ENCODE peak calls at places on chromosomes 6 and 20, in seven cellular contexts. V is GM23338, N is HepG2, O is OCI-LY7, C is PC-3, B is mammary epithelial cell, X is hepatocyte. S is an unnamed sample. For H3K79me2, the result is how much of the 10 kb centered on the place peaks cover.

GRCh38 chr20:46214831-46215488 is 93.3 kb downstream of the CDH22 start:
- DNase-seq in V (no peak), N (no peak), O (no peak), C (peak), B (no peak), X (no peak), S (no peak)

GRCh38 chr6:53850527-53850926 is 55.7 kb downstream of the LRRC1 start:
- DNase-seq in V (no peak), N (no peak), O (no peak), C (no peak), B (no peak), X (no peak), S (no peak)

GRCh38 chr6:156794963-156795362 is 17.8 kb downstream of the ARID1B start:
- DNase-seq in V (no peak), N (no peak), O (no peak), C (no peak), B (no peak), X (no peak), S (no peak)

GRCh38 chr6:77965449-77965848 is 312.6 kb downstream of the MEI4 start:
- DNase-seq in V (no peak), N (no peak), O (no peak), C (no peak), B (no peak), X (no peak), S (no peak)

GRCh38 chr6:137811121-137811911 is 55.7 kb upstream of the TNFAIP3 start:
- DNase-seq in V (peak), N (peak), O (peak), C (peak), B (peak), X (peak), S (peak)

GRCh38 chr6:20640181-20640580 is 105.9 kb downstream of the CDKAL1 start:
- DNase-seq in V (no peak), N (no peak), O (no peak), C (no peak), B (no peak), X (no peak), S (no peak)

GRCh38 chr6:166206066-166206465 is 38.4 kb upstream of the TBXT start:
- DNase-seq in V (no peak), N (no peak), O (no peak), C (peak), B (no peak), X (no peak), S (peak)

GRCh38 chr6:42166444-42167141 is 6.6 kb upstream of the GUCA1A start:
- DNase-seq in V (peak), N (peak), O (peak), C (peak), B (peak), X (peak), S (peak)

GRCh38 chr6:5723905-5724691 is 282.6 kb downstream of the NRN1 start:
- DNase-seq in V (no peak), N (no peak), O (peak), C (no peak), B (no peak), X (no peak), S (no peak)

GRCh38 chr6:27318973-27319372 is 6.9 kb upstream of the POM121L2 start:
- DNase-seq in V (peak), N (no peak), O (no peak), C (no peak), B (no peak), X (no peak), S (no peak)

GRCh38 chr6:81787313-81788068 is 35.0 kb upstream of the TENT5A start:
- DNase-seq in V (no peak), N (peak), O (no peak), C (peak), B (peak), X (no peak), S (peak)

GRCh38 chr6:135183532-135184440 is 2.7 kb downstream of the MYB start:
- DNase-seq in V (peak), N (peak), O (peak), C (peak), B (peak), X (peak), S (peak)

GRCh38 chr6:21005816-21006553 is 471.7 kb downstream of the CDKAL1 start:
- DNase-seq in V (no peak), N (peak), O (no peak), C (peak), B (peak), X (peak), S (peak)

GRCh38 chr6:136880748-136881460 is 41.2 kb upstream of the SLC35D3 start:
- DNase-seq in V (peak), N (no peak), O (no peak), C (no peak), B (no peak), X (no peak), S (no peak)

GRCh38 chr20:47972916-47973309 is 187.6 kb upstream of the SULF2 start:
- DNase-seq in V (no peak), N (no peak), O (no peak), C (no peak), B (no peak), X (no peak), S (no peak)

GRCh38 chr6:52574709-52575489 is 2.0 kb downstream of the TRAM2 start:
- DNase-seq in V (no peak), N (no peak), O (no peak), C (no peak), B (no peak), X (peak), S (peak)

GRCh38 chr20:5780233-5781217 is 30.3 kb downstream of the SHLD1 start:
- DNase-seq in V (no peak), N (no peak), O (no peak), C (peak), B (peak), X (no peak), S (peak)

GRCh38 chr6:108666656-108667260 is 106.0 kb downstream of the FOXO3 start:
- DNase-seq in V (peak), N (no peak), O (no peak), C (no peak), B (no peak), X (no peak), S (no peak)
- H3K79me2 ChIP-seq in V (under half), N (under half), O (under half), C (half or more), B (half or more), X (half or more), S (half or more)

GRCh38 chr6:39777661-39778060 is 14.5 kb upstream of the DAAM2 start:
- DNase-seq in V (no peak), N (no peak), O (no peak), C (no peak), B (no peak), X (no peak), S (no peak)
- H3K27ac ChIP-seq in V (no peak), N (no peak), O (no peak), C (no peak), B (no peak), X (peak), S (no peak)

GRCh38 chr20:36856196-36856595 is 19.7 kb upstream of the TLDC2 start:
- DNase-seq in V (no peak), N (no peak), O (no peak), C (peak), B (no peak), X (no peak), S (peak)
- H3K79me2 ChIP-seq in V (under half), N (under half), O (under half), C (half or more), B (half or more), X (half or more), S (half or more)

DNA sequence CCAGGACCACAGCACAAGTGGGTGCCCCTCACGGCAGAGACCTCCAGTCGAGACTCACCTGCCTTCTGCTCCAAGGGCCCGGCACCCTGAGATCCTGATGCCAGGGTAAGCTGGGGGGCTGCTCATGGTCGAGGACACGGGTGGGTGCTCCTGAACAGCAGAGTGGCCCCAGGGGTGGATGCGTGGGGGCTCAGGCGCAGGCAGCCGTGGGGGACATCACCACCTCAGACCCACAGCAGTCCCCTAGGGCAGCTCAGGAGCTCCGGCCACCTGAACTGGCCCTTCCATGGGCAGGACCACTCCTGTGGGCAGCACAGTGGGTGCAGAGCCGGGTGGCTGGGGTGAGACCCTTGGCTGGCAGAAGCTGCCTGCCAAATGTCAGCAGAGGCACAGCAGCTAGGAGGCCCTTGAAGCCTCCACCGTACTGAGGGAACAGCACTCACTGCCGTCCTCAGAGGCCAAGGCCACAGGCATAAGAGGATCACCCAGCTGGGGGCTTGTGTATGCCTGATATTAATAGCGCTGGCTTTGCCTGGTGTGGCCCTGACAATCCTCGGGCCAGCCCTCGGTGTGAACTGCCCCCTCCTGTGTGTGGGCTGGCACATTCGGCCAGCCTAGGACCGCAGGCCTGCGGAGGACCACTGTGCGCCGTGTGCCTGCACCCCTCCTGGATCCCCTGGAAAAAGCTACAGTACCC is 5.4 kb downstream of the UCKL1 start:
- DNase-seq in V (no peak), N (no peak), O (no peak), C (no peak), B (no peak), X (no peak), S (no peak)
- H3K27ac ChIP-seq in V (no peak), N (peak), O (no peak), C (no peak), B (no peak), X (no peak), S (no peak)

GRCh38 chr6:24113891-24114290 is 12.1 kb upstream of the NRSN1 start:
- DNase-seq in V (no peak), N (no peak), O (no peak), C (no peak), B (no peak), X (no peak), S (no peak)
- H3K79me2 ChIP-seq in V (under half), N (under half), O (under half), C (under half), B (under half), X (under half), S (under half)

GRCh38 chr20:34581341-34582189 is 23.0 kb downstream of the MAP1LC3A start:
- DNase-seq in V (no peak), N (no peak), O (no peak), C (peak), B (no peak), X (peak), S (peak)

GRCh38 chr20:34580588-34580940 is 22.0 kb downstream of the MAP1LC3A start:
- DNase-seq in V (no peak), N (no peak), O (no peak), C (no peak), B (no peak), X (no peak), S (no peak)

GRCh38 chr20:34582911-34583310 is 24.4 kb downstream of the MAP1LC3A start:
- DNase-seq in V (no peak), N (peak), O (no peak), C (no peak), B (no peak), X (no peak), S (peak)

GRCh38 chr20:34583524-34583923 is 25.0 kb downstream of the MAP1LC3A start:
- DNase-seq in V (no peak), N (no peak), O (no peak), C (no peak), B (no peak), X (no peak), S (peak)

DNA sequence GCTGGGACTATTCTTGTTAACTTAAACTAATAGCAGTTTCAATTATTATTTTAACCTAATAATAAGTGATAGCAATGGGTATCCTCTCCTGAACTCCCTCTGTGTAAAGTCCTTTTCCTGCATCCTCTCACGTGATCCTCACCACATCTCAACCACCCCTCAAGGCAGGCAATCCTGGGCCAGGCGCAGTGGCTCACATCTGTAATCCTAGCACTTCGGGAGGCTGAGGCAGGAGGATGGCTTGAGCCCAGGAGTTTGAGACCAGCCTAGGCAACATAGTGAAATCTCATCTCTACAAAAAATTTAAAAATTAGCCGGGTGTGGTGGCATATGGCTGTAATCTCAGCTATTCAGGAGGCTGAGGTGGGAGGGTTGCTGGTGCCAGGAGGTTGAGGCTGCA is 23.7 kb downstream of the MAP1LC3A start:
- DNase-seq in V (no peak), N (no peak), O (no peak), C (no peak), B (no peak), X (no peak), S (no peak)
- H3K27ac ChIP-seq in V (no peak), N (no peak), O (no peak), C (no peak), B (no peak), X (peak), S (peak)

GRCh38 chr6:167764713-167765479 is 61.8 kb upstream of the AFDN start:
- DNase-seq in V (no peak), N (peak), O (no peak), C (no peak), B (no peak), X (no peak), S (no peak)

GRCh38 chr6:167762259-167762962 is 64.3 kb upstream of the AFDN start:
- DNase-seq in V (no peak), N (peak), O (no peak), C (peak), B (no peak), X (peak), S (no peak)

GRCh38 chr6:167761794-167762258 is 64.9 kb upstream of the AFDN start:
- DNase-seq in V (no peak), N (peak), O (no peak), C (no peak), B (no peak), X (no peak), S (no peak)

GRCh38 chr6:167763056-167763944 is 63.4 kb upstream of the AFDN start:
- DNase-seq in V (no peak), N (no peak), O (no peak), C (no peak), B (no peak), X (no peak), S (no peak)

GRCh38 chr6:167764215-167764614 is 62.5 kb upstream of the AFDN start:
- DNase-seq in V (no peak), N (no peak), O (no peak), C (no peak), B (no peak), X (no peak), S (no peak)
- H3K79me2 ChIP-seq in V (under half), N (under half), O (under half), C (under half), B (under half), X (under half), S (under half)